ENCODE peak calls at places on chromosomes 3 and 15, in ten cellular contexts. R is CD8-positive, alpha-beta T cell; E is upper lobe of left lung; B is pancreas; Q is HepG2; G is Caco-2; H is upper lobe of right lung; N is hepatocyte; L is osteoblast; O is heart right ventricle. S is an unnamed sample.

GRCh38 chr3:99716463-99716995 is 78.1 kb downstream of the COL8A1 start:
- DNase-seq in R (no peak), E (no peak), B (no peak), Q (no peak), G (no peak), H (no peak), N (no peak), L (no peak), O (no peak), S (no peak)

GRCh38 chr15:70777156-70777926 is 14.0 kb upstream of the UACA start:
- DNase-seq in R (no peak), E (no peak), B (no peak), Q (no peak), G (no peak), H (no peak), N (no peak), L (no peak), O (no peak), S (no peak)

GRCh38 chr15:91271565-91272153 is 171.6 kb downstream of the SV2B start:
- DNase-seq in R (peak), E (no peak), B (peak), Q (peak), G (no peak), H (no peak), N (peak), L (peak), O (no peak), S (peak)

GRCh38 chr15:60464836-60465630 is 13.9 kb downstream of the ICE2 start:
- DNase-seq in R (no peak), E (no peak), B (no peak), Q (no peak), G (no peak), H (no peak), N (no peak), L (no peak), O (no peak), S (peak)

GRCh38 chr3:279325-279724 is 82.8 kb downstream of the CHL1 start:
- DNase-seq in R (no peak), E (no peak), B (no peak), Q (no peak), G (no peak), H (no peak), N (no peak), L (no peak), O (no peak), S (no peak)

GRCh38 chr15:31262901-31263671 is 63.5 kb upstream of the KLF13 start:
- DNase-seq in R (no peak), E (no peak), B (peak), Q (no peak), G (peak), H (peak), N (no peak), L (peak), O (no peak), S (peak)

GRCh38 chr3:98542623-98543022 is 10.8 kb downstream of the GPR15 start:
- DNase-seq in R (no peak), E (no peak), B (no peak), Q (no peak), G (no peak), H (no peak), N (no peak), L (no peak), O (no peak), S (no peak)

GRCh38 chr15:56228854-56229253 is 14.8 kb downstream of the RFX7 start:
- DNase-seq in R (no peak), E (no peak), B (no peak), Q (no peak), G (no peak), H (no peak), N (no peak), L (no peak), O (no peak), S (no peak)

GRCh38 chr3:189954733-189955665 is 165.7 kb downstream of the P3H2 start:
- DNase-seq in R (no peak), E (no peak), B (no peak), Q (no peak), G (no peak), H (no peak), N (no peak), L (no peak), O (no peak), S (no peak)

GRCh38 chr15:93141373-93141790 is 52.4 kb upstream of the RGMA start:
- DNase-seq in R (peak), E (no peak), B (no peak), Q (no peak), G (no peak), H (no peak), N (no peak), L (no peak), O (no peak), S (no peak)

GRCh38 chr3:126100688-126101301 is 16.9 kb upstream of the SLC41A3 start:
- DNase-seq in R (no peak), E (no peak), B (no peak), Q (no peak), G (no peak), H (no peak), N (no peak), L (peak), O (no peak), S (peak)

GRCh38 chr3:127721536-127721935 is 48.8 kb downstream of the ABTB1 start:
- DNase-seq in R (no peak), E (no peak), B (no peak), Q (no peak), G (no peak), H (no peak), N (no peak), L (no peak), O (no peak), S (no peak)

GRCh38 chr3:158845748-158846350 is 44.0 kb downstream of the MFSD1 start:
- DNase-seq in R (no peak), E (no peak), B (peak), Q (peak), G (no peak), H (no peak), N (peak), L (no peak), O (no peak), S (peak)

GRCh38 chr3:149367021-149367840 is 10.2 kb downstream of the TM4SF1 start:
- DNase-seq in R (no peak), E (no peak), B (no peak), Q (peak), G (peak), H (no peak), N (peak), L (no peak), O (no peak), S (peak)

GRCh38 chr3:157066335-157067071 is 93.4 kb downstream of the CCNL1 start:
- DNase-seq in R (no peak), E (no peak), B (no peak), Q (no peak), G (no peak), H (no peak), N (no peak), L (peak), O (no peak), S (peak)

GRCh38 chr3:48016336-48016973 is at the start of gene MAP4:
- DNase-seq in R (no peak), E (no peak), B (no peak), Q (no peak), G (no peak), H (no peak), N (no peak), L (no peak), O (no peak), S (peak)

GRCh38 chr3:100695696-100696095 is 13.6 kb upstream of the TFG start:
- DNase-seq in R (no peak), E (no peak), B (no peak), Q (no peak), G (no peak), H (no peak), N (no peak), L (no peak), O (no peak), S (no peak)

GRCh38 chr3:122615303-122615702 is 37.9 kb downstream of the PARP15 start:
- DNase-seq in R (no peak), E (no peak), B (no peak), Q (no peak), G (no peak), H (no peak), N (no peak), L (no peak), O (no peak), S (no peak)

GRCh38 chr15:31207246-31207645 is 105.7 kb upstream of the TRPM1 start:
- DNase-seq in R (no peak), E (no peak), B (no peak), Q (no peak), G (no peak), H (no peak), N (no peak), L (no peak), O (no peak), S (no peak)

GRCh38 chr3:8266679-8267267 is 234.8 kb upstream of the LMCD1 start:
- DNase-seq in R (no peak), E (no peak), B (no peak), Q (no peak), G (no peak), H (no peak), N (no peak), L (no peak), O (no peak), S (no peak)

GRCh38 chr3:146283796-146284485 is 33.0 kb upstream of the PLSCR4 start:
- DNase-seq in R (no peak), E (no peak), B (no peak), Q (peak), G (peak), H (no peak), N (peak), L (no peak), O (no peak), S (no peak)

GRCh38 chr15:65987100-65987499 is 117.8 kb downstream of the RAB11A start:
- DNase-seq in R (no peak), E (no peak), B (no peak), Q (no peak), G (no peak), H (no peak), N (no peak), L (no peak), O (no peak), S (no peak)

GRCh38 chr3:125398952-125399351 is 23.8 kb upstream of the ZNF148 start:
- DNase-seq in R (no peak), E (no peak), B (no peak), Q (no peak), G (no peak), H (no peak), N (peak), L (no peak), O (no peak), S (no peak)

GRCh38 chr15:62901087-62901486 is 141.5 kb upstream of the TPM1 start:
- DNase-seq in R (no peak), E (no peak), B (no peak), Q (no peak), G (no peak), H (no peak), N (no peak), L (peak), O (peak), S (no peak)

GRCh38 chr3:21256932-21257331 is 494.1 kb downstream of the ZNF385D start:
- DNase-seq in R (no peak), E (no peak), B (peak), Q (no peak), G (no peak), H (no peak), N (no peak), L (peak), O (no peak), S (peak)

GRCh38 chr3:4493931-4494806 is 1.0 kb downstream of the ITPR1 start:
- DNase-seq in R (no peak), E (no peak), B (peak), Q (no peak), G (no peak), H (no peak), N (peak), L (peak), O (peak), S (peak)

GRCh38 chr3:9951126-9951525 is 1.1 kb downstream of the PRRT3 start:
- DNase-seq in R (no peak), E (no peak), B (no peak), Q (no peak), G (no peak), H (no peak), N (no peak), L (peak), O (no peak), S (no peak)

GRCh38 chr3:197137741-197138140 is 108.1 kb upstream of the MELTF start:
- DNase-seq in R (no peak), E (no peak), B (no peak), Q (no peak), G (no peak), H (no peak), N (no peak), L (no peak), O (peak), S (no peak)

GRCh38 chr15:84826369-84826823 is 9.2 kb downstream of the ALPK3 start:
- DNase-seq in R (no peak), E (peak), B (peak), Q (peak), G (peak), H (no peak), N (peak), L (no peak), O (no peak), S (peak)

GRCh38 chr15:68646156-68646555 is 67.4 kb downstream of the CORO2B start:
- DNase-seq in R (no peak), E (no peak), B (no peak), Q (no peak), G (no peak), H (peak), N (no peak), L (no peak), O (no peak), S (no peak)

GRCh38 chr15:64611085-64611484 is 150.7 kb downstream of the ZNF609 start:
- DNase-seq in R (no peak), E (no peak), B (no peak), Q (peak), G (no peak), H (no peak), N (no peak), L (no peak), O (no peak), S (no peak)

DNA sequence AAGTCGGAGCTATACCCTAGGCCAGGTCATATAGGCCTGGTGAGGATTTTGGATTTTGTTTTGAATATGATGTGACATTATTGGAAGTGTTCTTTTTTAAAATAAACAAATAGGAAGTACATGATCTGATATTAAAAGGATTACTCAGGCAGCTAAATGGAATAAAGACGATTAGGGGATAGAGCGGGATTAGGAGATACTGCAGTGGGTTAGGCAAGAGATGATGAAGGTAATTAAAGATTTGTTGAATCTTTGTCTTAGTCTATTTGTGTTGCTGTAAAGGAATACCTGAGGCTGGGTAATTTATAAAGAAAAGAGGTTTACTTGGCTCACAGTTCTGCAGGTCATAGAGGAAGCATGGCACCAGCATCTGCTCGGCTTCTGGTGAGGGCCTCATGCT is 21.3 kb downstream of the KIF15 start:
- DNase-seq in R (no peak), E (no peak), B (no peak), Q (no peak), G (no peak), H (no peak), N (no peak), L (no peak), O (no peak), S (no peak)
- H3K4me3 ChIP-seq in R (no peak), E (no peak), B (no peak), Q (no peak), G (no peak), H (no peak), N (no peak), L (no peak), O (no peak), S (no peak)

GRCh38 chr3:138867996-138868395 is 33.3 kb upstream of the PIK3CB start:
- DNase-seq in R (no peak), E (no peak), B (no peak), Q (no peak), G (no peak), H (no peak), N (no peak), L (no peak), O (no peak), S (no peak)

GRCh38 chr3:138862531-138862923 is 27.8 kb upstream of the PIK3CB start:
- DNase-seq in R (no peak), E (no peak), B (peak), Q (no peak), G (no peak), H (no peak), N (peak), L (no peak), O (no peak), S (no peak)

GRCh38 chr3:138862924-138863775 is 28.4 kb upstream of the PIK3CB start:
- DNase-seq in R (no peak), E (no peak), B (peak), Q (peak), G (peak), H (no peak), N (peak), L (peak), O (no peak), S (peak)

GRCh38 chr3:138861755-138862333 is 27.1 kb upstream of the PIK3CB start:
- DNase-seq in R (no peak), E (no peak), B (peak), Q (no peak), G (no peak), H (no peak), N (peak), L (peak), O (no peak), S (peak)

GRCh38 chr3:138863776-138864113 is 29.0 kb upstream of the PIK3CB start:
- DNase-seq in R (no peak), E (no peak), B (no peak), Q (no peak), G (no peak), H (no peak), N (no peak), L (no peak), O (no peak), S (no peak)
- H3K4me3 ChIP-seq in R (no peak), E (no peak), B (no peak), Q (no peak), G (no peak), H (no peak), N (no peak), L (no peak), O (no peak), S (no peak)

DNA sequence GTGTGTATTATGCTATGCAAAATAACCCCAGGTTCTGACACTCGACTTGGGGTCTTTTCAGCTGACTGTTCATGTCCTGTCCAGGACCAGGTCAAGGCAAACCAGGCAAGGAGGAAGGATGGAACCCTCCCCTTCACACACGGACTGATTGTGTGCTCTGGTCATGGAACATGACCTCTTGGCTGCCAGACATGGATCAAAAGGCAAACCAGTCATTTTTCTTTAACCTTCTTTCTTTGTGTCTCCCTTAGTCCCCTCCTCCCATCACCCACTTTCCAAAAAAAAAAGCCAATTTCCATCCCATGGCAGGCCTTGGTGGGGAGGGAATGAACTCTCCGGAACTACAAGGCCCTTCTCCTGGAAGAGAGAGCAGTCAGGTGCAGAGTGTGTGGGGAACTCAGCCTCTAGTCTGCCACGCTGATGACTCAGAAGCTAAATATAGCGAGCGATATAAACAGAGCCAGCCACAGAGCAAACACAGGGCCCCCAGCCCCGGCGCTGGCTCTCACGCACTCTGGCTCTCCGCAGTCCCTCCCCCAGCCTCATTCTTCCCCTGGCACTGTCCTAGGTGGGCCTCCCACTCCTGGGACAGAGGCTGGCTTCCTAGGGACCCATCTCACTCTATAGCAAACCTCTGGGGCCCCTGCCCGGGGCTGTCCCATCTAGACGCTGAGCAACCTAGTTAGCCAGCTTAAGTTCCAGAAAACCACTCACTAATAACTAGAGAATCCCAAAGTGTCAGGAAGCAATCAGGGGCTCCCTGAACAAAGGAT is 10.0 kb downstream of the BMF start:
- DNase-seq in R (peak), E (peak), B (peak), Q (peak), G (peak), H (peak), N (peak), L (peak), O (peak), S (peak)
- H3K4me3 ChIP-seq in R (no peak), E (no peak), B (no peak), Q (no peak), G (no peak), H (peak), N (no peak), L (peak), O (peak), S (no peak)

DNA sequence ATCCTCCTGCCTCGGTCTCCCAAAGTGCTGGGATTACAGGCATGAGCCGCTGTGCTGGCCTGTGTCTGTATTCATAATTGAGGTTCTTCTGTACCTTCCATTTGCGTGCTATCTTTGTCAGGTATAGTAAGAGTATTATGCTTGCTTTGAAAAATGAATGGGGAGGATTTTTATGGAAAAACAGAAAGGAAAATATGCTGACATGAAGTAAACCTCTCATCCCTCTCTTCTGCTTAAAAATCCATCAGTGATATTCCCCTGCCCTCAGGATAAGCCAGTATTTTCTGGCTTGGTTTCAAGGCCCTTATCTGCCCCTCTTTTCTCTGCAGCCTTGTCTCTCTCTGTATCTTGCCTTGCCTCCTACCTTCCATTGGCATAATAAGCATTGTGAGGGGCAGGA is 80.7 kb downstream of the NR1D2 start:
- DNase-seq in R (no peak), E (no peak), B (no peak), Q (no peak), G (no peak), H (no peak), N (no peak), L (no peak), O (no peak), S (no peak)
- H3K4me3 ChIP-seq in R (no peak), E (no peak), B (no peak), Q (no peak), G (no peak), H (no peak), N (no peak), L (no peak), O (no peak), S (no peak)

GRCh38 chr3:46576899-46577298 is 10.8 kb upstream of the LRRC2 start:
- DNase-seq in R (no peak), E (peak), B (no peak), Q (no peak), G (no peak), H (no peak), N (peak), L (no peak), O (no peak), S (no peak)
- H3K4me3 ChIP-seq in R (no peak), E (peak), B (no peak), Q (no peak), G (no peak), H (no peak), N (no peak), L (no peak), O (no peak), S (no peak)

GRCh38 chr3:134597390-134597975 is 53.3 kb downstream of the KY start:
- DNase-seq in R (no peak), E (no peak), B (no peak), Q (peak), G (no peak), H (no peak), N (no peak), L (no peak), O (no peak), S (peak)
- H3K4me3 ChIP-seq in R (no peak), E (no peak), B (no peak), Q (no peak), G (no peak), H (no peak), N (no peak), L (no peak), O (no peak), S (no peak)

DNA sequence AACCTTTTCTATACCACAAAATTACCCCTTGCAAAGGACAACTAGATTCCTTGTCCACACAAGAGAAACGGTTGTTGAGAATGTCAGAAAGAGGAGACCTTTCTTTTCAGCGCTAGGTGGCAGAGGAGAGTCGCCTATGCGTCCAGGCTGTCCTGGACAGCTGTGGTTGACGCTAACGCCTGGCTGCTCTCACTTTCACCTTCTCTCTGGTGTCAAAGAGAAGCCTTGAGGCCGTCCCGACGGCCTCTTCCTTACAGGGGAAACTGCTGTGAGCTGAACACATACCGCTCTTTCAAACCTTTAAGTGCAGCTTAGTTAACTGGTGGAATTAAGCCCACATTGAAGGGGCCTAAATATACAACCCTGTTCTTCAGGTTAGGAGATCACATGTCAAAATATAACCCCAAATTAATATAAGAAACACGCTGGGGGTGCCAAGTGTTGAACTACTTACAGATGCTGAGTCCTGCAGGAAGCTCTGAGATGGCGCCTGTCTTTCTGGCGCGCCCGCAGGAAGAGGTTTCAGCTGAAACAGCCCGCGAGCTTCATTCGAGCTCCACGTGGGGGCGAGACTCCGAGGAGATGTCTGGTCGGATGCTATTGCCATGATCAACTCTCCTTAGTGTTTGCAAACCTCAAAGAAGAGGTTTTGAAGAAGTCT is 26.1 kb upstream of the KBTBD8 start:
- DNase-seq in R (peak), E (peak), B (peak), Q (peak), G (peak), H (peak), N (peak), L (peak), O (peak), S (peak)
- H3K4me3 ChIP-seq in R (peak), E (peak), B (no peak), Q (peak), G (peak), H (peak), N (no peak), L (peak), O (peak), S (peak)